ENCODE peak calls at places on chromosomes 13 and 19, in seven cellular contexts. R, F, Y, H, T, O and X are unnamed samples.

GRCh38 chr13:33289966-33290365 is 4.4 kb upstream of the STARD13 start:
- DNase-seq in Y (no peak), F (no peak), O (peak; percentile 66), R (no peak), T (no peak), H (no peak), X (no peak)

GRCh38 chr19:19120308-19121156 is 17.7 kb downstream of the TMEM161A start:
- DNase-seq in T (no peak), R (no peak), H (no peak), Y (peak; percentile 59), F (peak; percentile 99), O (peak; percentile 62), X (no peak)

GRCh38 chr13:51453308-51453958 is 597 bp upstream of the INTS6 start:
- DNase-seq in R (peak; percentile 86), Y (no peak), F (peak; percentile 86), T (peak; percentile 68), H (no peak), O (no peak), X (no peak)

GRCh38 chr19:48750771-48751504 is 1.5 kb downstream of the FUT1 start:
- DNase-seq in O (no peak), Y (no peak), R (no peak), H (no peak), F (no peak), T (no peak), X (no peak)

GRCh38 chr13:40047322-40047771 is 391.9 kb downstream of the COG6 start:
- DNase-seq in Y (no peak), T (no peak), F (no peak), O (no peak), H (no peak), R (no peak), X (no peak)

GRCh38 chr19:8340341-8341096 is 2.5 kb downstream of the KANK3 start:
- DNase-seq in R (no peak), H (no peak), Y (no peak), O (no peak), F (peak; percentile 37), T (peak; percentile 65), X (no peak)

GRCh38 chr19:5683177-5683886 is 2.5 kb downstream of the HSD11B1L start:
- DNase-seq in F (no peak), R (no peak), H (no peak), O (no peak), Y (no peak), T (no peak), X (no peak)

GRCh38 chr19:2633693-2634075 is 68.8 kb downstream of the GNG7 start:
- DNase-seq in T (no peak), O (no peak), Y (no peak), R (no peak), F (no peak), H (no peak), X (no peak)

GRCh38 chr13:102141625-102142472 is 260.0 kb downstream of the FGF14 start:
- DNase-seq in O (peak; percentile 35), F (peak; percentile 13), H (peak; percentile 13), R (no peak), T (no peak), Y (no peak), X (peak; percentile 3)

GRCh38 chr19:42471554-42472249 is 29.0 kb upstream of the CXCL17 start:
- DNase-seq in Y (no peak), O (peak; percentile 5), H (no peak), R (no peak), T (no peak), F (no peak), X (no peak)

GRCh38 chr19:19134687-19135158 is 3.6 kb downstream of the TMEM161A start:
- DNase-seq in R (no peak), T (no peak), H (no peak), F (peak; percentile 82), O (no peak), Y (no peak), X (no peak)

GRCh38 chr13:25286308-25286968 is 850 bp downstream of the MTMR6 start:
- DNase-seq in H (no peak), Y (no peak), R (no peak), O (peak; percentile 58), F (peak; percentile 17), T (no peak), X (no peak)

GRCh38 chr19:7294571-7295212 is 478 bp upstream of the INSR start:
- DNase-seq in O (peak; percentile 16), R (peak; percentile 14), F (peak; percentile 55), H (peak; percentile 11), T (peak; percentile 78), Y (no peak), X (no peak)

GRCh38 chr13:72782717-72783116 is 784 bp downstream of the PIBF1 start:
- DNase-seq in H (no peak), T (no peak), Y (no peak), F (no peak), O (peak; percentile 10), R (no peak), X (no peak)

GRCh38 chr19:10876459-10877240 is 5.3 kb downstream of the CARM1 start:
- DNase-seq in T (no peak), F (no peak), H (no peak), R (no peak), Y (no peak), O (no peak), X (no peak)

GRCh38 chr19:45645068-45645630 is 6.0 kb upstream of the EML2 start:
- DNase-seq in T (no peak), R (peak; percentile 91), F (no peak), Y (no peak), O (no peak), H (no peak), X (no peak)

GRCh38 chr19:47421244-47421786 is 2.0 kb upstream of the MEIS3 start:
- DNase-seq in H (no peak), F (no peak), O (no peak), R (no peak), Y (no peak), T (no peak), X (no peak)

GRCh38 chr19:1672038-1672768 is 19.8 kb upstream of the TCF3 start:
- DNase-seq in R (no peak), F (peak; percentile 76), T (peak; percentile 67), Y (no peak), H (no peak), O (peak; percentile 30), X (no peak)

GRCh38 chr19:17777840-17778620 is 16.9 kb upstream of the B3GNT3 start:
- DNase-seq in Y (no peak), T (no peak), O (peak; percentile 10), F (peak; percentile 90), H (no peak), R (no peak), X (no peak)

GRCh38 chr13:23855360-23855759 is 33.8 kb downstream of the MIPEP start:
- DNase-seq in O (no peak), H (no peak), R (no peak), Y (no peak), F (no peak), T (no peak), X (no peak)

GRCh38 chr13:27151798-27152599 is 19.6 kb downstream of the USP12 start:
- DNase-seq in F (no peak), H (no peak), Y (no peak), O (peak; percentile 29), R (no peak), T (no peak), X (no peak)

GRCh38 chr19:50315773-50316448 is 13.3 kb downstream of the KCNC3 start:
- DNase-seq in H (no peak), T (no peak), Y (no peak), F (peak; percentile 41), O (no peak), R (no peak), X (no peak)

GRCh38 chr13:28568286-28568685 is 73.4 kb upstream of the FLT1 start:
- DNase-seq in O (peak; percentile 62), R (no peak), T (no peak), Y (peak; percentile 23), H (no peak), F (no peak), X (no peak)

GRCh38 chr13:30696278-30697176 is 38.8 kb upstream of the ALOX5AP start:
- DNase-seq in F (no peak), R (no peak), O (peak; percentile 36), H (no peak), T (no peak), Y (no peak), X (no peak)

GRCh38 chr13:79621902-79622301 is 140.9 kb downstream of the NDFIP2 start:
- DNase-seq in R (no peak), T (no peak), F (no peak), Y (no peak), O (no peak), H (no peak), X (no peak)

GRCh38 chr13:25231537-25231936 is 55.8 kb downstream of the MTMR6 start:
- DNase-seq in H (no peak), F (no peak), O (no peak), R (no peak), Y (no peak), T (no peak), X (no peak)

GRCh38 chr13:114063545-114064515 is 68.6 kb downstream of the RASA3 start:
- DNase-seq in F (no peak), T (no peak), O (peak; percentile 61), R (no peak), H (peak; percentile 40), Y (no peak), X (peak; percentile 81)

GRCh38 chr19:30293051-30293785 is 79.0 kb upstream of the ZNF536 start:
- DNase-seq in O (no peak), R (peak; percentile 16), Y (no peak), F (no peak), T (no peak), H (no peak), X (no peak)